ENCODE peak calls at places on chromosome 17, in ten cellular contexts. M is transverse colon, P is AG04449, Y is tibial artery, T is left ventricle myocardium inferior, F is ascending aorta, S is body of pancreas, G is stomach, X is HFFc6, R is SK-N-SH. O is an unnamed sample.

GRCh38 chr17:69828087-69828486 is 246.9 kb upstream of the KCNJ16 start:
- DNase-seq in M (no peak), P (no peak), Y (no peak), T (peak; percentile 44), F (no peak), S (peak; percentile 33), G (peak; percentile 43), X (peak; percentile 40), R (no peak), O (no peak)

GRCh38 chr17:73952498-73953205 is 250.8 kb upstream of the RPL38 start:
- DNase-seq in M (peak; percentile 59), P (no peak), Y (no peak), T (peak; percentile 40), F (no peak), S (peak; percentile 25), G (peak; percentile 36), X (no peak), R (peak; percentile 97), O (peak; percentile 54)

GRCh38 chr17:45998987-45999899 is at the start of gene STH:
- DNase-seq in M (no peak), P (no peak), Y (no peak), T (no peak), F (no peak), S (no peak), G (no peak), X (no peak), R (no peak), O (no peak)

GRCh38 chr17:61488878-61489718 is 36.9 kb downstream of the TBX4 start:
- DNase-seq in M (peak; percentile 81), P (no peak), Y (no peak), T (no peak), F (no peak), S (peak; percentile 74), G (peak; percentile 61), X (no peak), R (no peak), O (peak; percentile 83)

GRCh38 chr17:71127416-71127815 is 958.1 kb downstream of the KCNJ2 start:
- DNase-seq in M (no peak), P (no peak), Y (no peak), T (no peak), F (no peak), S (no peak), G (no peak), X (no peak), R (no peak), O (no peak)

GRCh38 chr17:75856062-75856681 is 1.0 kb upstream of the WBP2 start:
- DNase-seq in M (peak; percentile 51), P (no peak), Y (peak; percentile 71), T (no peak), F (no peak), S (peak; percentile 54), G (peak; percentile 33), X (no peak), R (no peak), O (peak; percentile 52)

GRCh38 chr17:6018788-6019187 is 51.4 kb upstream of the WSCD1 start:
- DNase-seq in M (no peak), P (no peak), Y (no peak), T (no peak), F (no peak), S (no peak), G (no peak), X (no peak), R (no peak), O (no peak)

GRCh38 chr17:72287586-72287985 is 166.8 kb downstream of the SOX9 start:
- DNase-seq in M (no peak), P (no peak), Y (no peak), T (no peak), F (no peak), S (peak; percentile 27), G (peak; percentile 77), X (no peak), R (no peak), O (no peak)

GRCh38 chr17:44793885-44794698 is 35.3 kb downstream of the ADAM11 start:
- DNase-seq in M (no peak), P (no peak), Y (no peak), T (no peak), F (no peak), S (no peak), G (no peak), X (no peak), R (no peak), O (no peak)

GRCh38 chr17:35051579-35052239 is 11.8 kb downstream of the RFFL start:
- DNase-seq in M (no peak), P (no peak), Y (no peak), T (no peak), F (no peak), S (no peak), G (no peak), X (no peak), R (no peak), O (no peak)

GRCh38 chr17:65985571-65985970 is 206.4 kb downstream of the CEP112 start:
- DNase-seq in M (no peak), P (no peak), Y (no peak), T (no peak), F (no peak), S (no peak), G (no peak), X (no peak), R (no peak), O (no peak)

DNA sequence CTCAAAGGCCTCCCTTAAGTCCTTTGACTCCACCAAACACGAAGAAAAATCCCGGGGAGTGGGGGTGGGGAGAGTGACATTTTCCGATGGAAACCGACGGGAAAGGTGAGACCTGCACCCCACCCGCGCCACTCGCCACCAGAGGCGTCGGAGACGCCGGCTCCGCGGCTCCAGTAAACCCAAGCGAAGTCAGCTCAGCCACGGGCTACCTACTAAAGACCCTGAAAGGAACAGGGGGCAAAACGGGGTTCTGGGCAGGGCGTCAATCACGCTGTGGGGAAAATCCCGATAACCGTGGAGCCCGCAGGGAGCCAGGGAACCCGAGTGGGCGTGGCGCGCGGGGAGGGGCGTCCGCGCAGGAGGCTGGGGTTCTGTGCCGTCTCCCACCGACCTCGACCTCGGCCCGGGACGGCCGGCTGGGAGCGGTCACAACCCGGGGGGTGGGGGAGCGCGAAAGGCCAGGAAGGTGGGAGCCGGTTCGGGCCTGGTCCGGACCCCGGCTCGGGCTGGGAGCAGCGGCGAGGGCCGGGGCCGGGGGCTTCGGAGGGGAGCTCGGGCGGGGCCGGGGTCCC is 565 bp downstream of the WDR45B start:
- DNase-seq in M (peak; percentile 55), P (no peak), Y (peak; percentile 79), T (no peak), F (no peak), S (no peak), G (peak; percentile 42), X (no peak), R (peak; percentile 89), O (peak; percentile 73)
- TF ChIP-seq CTCF in M (no peak), P (peak; percentile 9), Y (no peak), T (no peak), F (no peak), S (no peak), G (no peak), X (no peak), R (peak; percentile 39), O (no peak)

GRCh38 chr17:40191237-40192208 is 14.3 kb downstream of the RAPGEFL1 start:
- DNase-seq in M (peak; percentile 77), P (no peak), Y (peak; percentile 88), T (peak; percentile 77), F (peak; percentile 31), S (peak; percentile 77), G (peak; percentile 76), X (peak; percentile 71), R (peak; percentile 87), O (peak; percentile 71)

GRCh38 chr17:40188694-40189093 is 11.4 kb downstream of the RAPGEFL1 start:
- DNase-seq in M (no peak), P (no peak), Y (no peak), T (no peak), F (no peak), S (no peak), G (no peak), X (no peak), R (no peak), O (no peak)

GRCh38 chr17:40187238-40187637 is 10.0 kb downstream of the RAPGEFL1 start:
- DNase-seq in M (no peak), P (no peak), Y (no peak), T (no peak), F (no peak), S (no peak), G (no peak), X (no peak), R (no peak), O (no peak)

GRCh38 chr17:40192961-40193360 is 15.7 kb downstream of the RAPGEFL1 start:
- DNase-seq in M (no peak), P (no peak), Y (no peak), T (no peak), F (no peak), S (no peak), G (no peak), X (no peak), R (no peak), O (no peak)

GRCh38 chr17:40190197-40191021 is 13.1 kb downstream of the RAPGEFL1 start:
- DNase-seq in M (no peak), P (no peak), Y (no peak), T (no peak), F (no peak), S (no peak), G (no peak), X (no peak), R (peak; percentile 83), O (no peak)
- TF ChIP-seq CTCF in M (no peak), P (peak; percentile 56), Y (no peak), T (no peak), F (peak; percentile 26), S (no peak), G (no peak), X (peak; percentile 64), R (peak; percentile 50), O (no peak)

GRCh38 chr17:63827801-63828221 is 348 bp upstream of the FTSJ3 start:
- DNase-seq in M (no peak), P (no peak), Y (no peak), T (no peak), F (no peak), S (no peak), G (no peak), X (no peak), R (no peak), O (no peak)
- TF ChIP-seq CTCF in M (peak; percentile 9), P (no peak), Y (no peak), T (no peak), F (no peak), S (no peak), G (no peak), X (peak; percentile 32), R (peak; percentile 4), O (no peak)

DNA sequence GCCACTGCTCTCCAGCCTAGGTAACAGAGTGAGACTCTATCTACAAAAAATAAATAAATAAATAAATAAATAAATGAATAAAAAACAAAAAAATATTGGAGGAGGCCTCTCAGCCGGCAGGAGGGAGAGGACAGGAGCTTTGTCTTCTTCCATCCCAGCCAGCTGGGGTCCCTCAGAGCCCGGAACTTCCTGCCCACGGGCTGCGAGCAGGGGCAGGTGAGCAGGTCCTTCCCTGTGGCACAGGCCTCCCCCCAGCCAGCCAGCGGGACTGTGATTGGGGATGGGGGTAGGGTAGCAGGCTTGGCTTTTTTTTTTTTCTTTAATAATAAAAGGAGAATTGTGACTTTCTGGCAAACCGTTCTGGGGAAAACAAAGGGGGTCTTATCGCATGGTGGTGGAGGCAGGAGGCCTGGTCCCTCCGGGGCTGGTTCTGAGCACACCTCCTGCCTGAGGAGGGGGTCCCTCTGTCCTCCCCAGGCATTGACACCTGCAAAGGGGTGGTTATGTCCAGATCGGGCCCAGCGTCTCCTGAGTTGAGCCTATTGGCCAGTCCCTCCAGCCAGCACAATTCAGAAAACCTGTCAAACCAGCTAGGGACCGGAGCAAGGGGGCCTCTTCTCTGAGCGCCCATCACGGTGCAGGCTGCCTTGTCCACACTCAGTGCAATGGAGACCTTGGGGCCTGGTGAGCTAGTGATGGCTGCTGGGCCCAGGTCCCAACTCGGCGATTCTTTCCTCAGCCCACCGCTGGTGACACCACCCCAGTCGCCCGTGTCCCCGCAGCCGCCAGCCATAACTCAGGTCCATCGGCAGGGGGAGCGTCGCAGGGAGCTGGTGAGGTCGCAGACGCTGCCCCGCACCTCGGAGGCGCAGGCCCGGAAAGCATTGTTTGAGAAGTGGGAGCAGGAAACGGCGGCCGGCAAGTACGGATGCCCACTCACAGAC is 10.3 kb downstream of the SMTNL2 start:
- DNase-seq in M (peak; percentile 53), P (no peak), Y (peak; percentile 61), T (no peak), F (no peak), S (peak; percentile 23), G (peak; percentile 67), X (no peak), R (peak; percentile 68), O (no peak)
- TF ChIP-seq CTCF in M (peak; percentile 51), P (peak; percentile 39), Y (no peak), T (peak; percentile 51), F (peak; percentile 17), S (peak; percentile 36), G (peak; percentile 41), X (no peak), R (no peak), O (peak; percentile 17)